ENCODE peak calls at places on chromosome 19, in six cellular contexts. R is Right ventricle myocardium superior, S is astrocyte of the spinal cord, G is epithelial cell of prostate, E is HS-27A, Y is GM03348. J is an unnamed sample.

GRCh38 chr19:54179921-54180452 is 7.0 kb upstream of the TMC4 start:
- DNase-seq in R (no peak), S (peak; percentile 84), G (no peak), E (no peak), Y (no peak), J (peak; percentile 75)

GRCh38 chr19:35833972-35834371 is 18.3 kb downstream of the NPHS1 start:
- DNase-seq in R (no peak), S (no peak), G (no peak), E (no peak), Y (no peak), J (no peak)

GRCh38 chr19:7575426-7576040 is 20.1 kb upstream of the CAMSAP3 start:
- DNase-seq in R (no peak), S (no peak), G (no peak), E (no peak), Y (no peak), J (no peak)

GRCh38 chr19:16957151-16957662 is 68.4 kb downstream of the F2RL3 start:
- DNase-seq in R (no peak), S (peak; percentile 1), G (no peak), E (no peak), Y (no peak), J (peak; percentile 21)

GRCh38 chr19:29098863-29099481 is 114.0 kb downstream of the UQCRFS1 start:
- DNase-seq in R (peak; percentile 81), S (no peak), G (peak; percentile 39), E (peak; percentile 58), Y (peak; percentile 96), J (peak; percentile 38)

GRCh38 chr19:13275016-13275722 is 125.0 kb downstream of the IER2 start:
- DNase-seq in R (no peak), S (peak; percentile 44), G (no peak), E (no peak), Y (no peak), J (no peak)

GRCh38 chr19:10603084-10603872 is 16.2 kb upstream of the AP1M2 start:
- DNase-seq in R (peak; percentile 56), S (no peak), G (no peak), E (no peak), Y (peak; percentile 69), J (peak; percentile 53)

GRCh38 chr19:39870171-39870971 is 24.2 kb upstream of the FBL start:
- DNase-seq in R (no peak), S (no peak), G (no peak), E (no peak), Y (no peak), J (no peak)

GRCh38 chr19:45170146-45171106 is 7.6 kb downstream of the TRAPPC6A start:
- DNase-seq in R (no peak), S (no peak), G (no peak), E (no peak), Y (no peak), J (peak; percentile 23)

GRCh38 chr19:46773018-46773399 is 15.4 kb downstream of the SLC1A5 start:
- DNase-seq in R (no peak), S (no peak), G (no peak), E (no peak), Y (no peak), J (no peak)

GRCh38 chr19:48802623-48803022 is 8.2 kb downstream of the BCAT2 start:
- DNase-seq in R (no peak), S (no peak), G (no peak), E (no peak), Y (no peak), J (no peak)

GRCh38 chr19:18895038-18895827 is 725 bp downstream of the CERS1 start:
- DNase-seq in R (peak; percentile 62), S (peak; percentile 22), G (no peak), E (no peak), Y (peak; percentile 65), J (no peak)

GRCh38 chr19:38837656-38838121 is 6.1 kb upstream of the ECH1 start:
- DNase-seq in R (no peak), S (no peak), G (peak; percentile 73), E (no peak), Y (no peak), J (no peak)

GRCh38 chr19:3658004-3658822 is 31.6 kb upstream of the CACTIN start:
- DNase-seq in R (no peak), S (no peak), G (no peak), E (no peak), Y (no peak), J (no peak)

GRCh38 chr19:40298026-40298425 is 12.9 kb upstream of the AKT2 start:
- DNase-seq in R (no peak), S (no peak), G (no peak), E (no peak), Y (no peak), J (no peak)

GRCh38 chr19:8366121-8366581 is 2.2 kb downstream of the ANGPTL4 start:
- DNase-seq in R (no peak), S (no peak), G (no peak), E (no peak), Y (no peak), J (no peak)

GRCh38 chr19:15563325-15563794 is 51.7 kb upstream of the CYP4F8 start:
- DNase-seq in R (peak; percentile 59), S (no peak), G (no peak), E (no peak), Y (no peak), J (peak; percentile 67)

GRCh38 chr19:42370068-42370520 is 20.0 kb downstream of the CNFN start:
- DNase-seq in R (no peak), S (no peak), G (no peak), E (no peak), Y (no peak), J (no peak)

GRCh38 chr19:15154002-15154612 is 46.7 kb downstream of the NOTCH3 start:
- DNase-seq in R (no peak), S (peak; percentile 53), G (no peak), E (no peak), Y (peak; percentile 55), J (peak; percentile 50)

GRCh38 chr19:53879145-53880037 is 2.6 kb upstream of the PRKCG start:
- DNase-seq in R (peak; percentile 96), S (peak; percentile 91), G (no peak), E (peak; percentile 86), Y (peak; percentile 97), J (peak; percentile 91)

GRCh38 chr19:14505488-14506239 is 9.7 kb upstream of the GIPC1 start:
- DNase-seq in R (peak; percentile 75), S (peak; percentile 64), G (peak; percentile 85), E (peak; percentile 90), Y (peak; percentile 58), J (peak; percentile 83)